ENCODE peak calls at places on chromosomes 7 and 10, in nine cellular contexts. C, K, B, E, D, N, X, W and I are unnamed samples.

GRCh38 chr10:15433850-15434537 is 62.9 kb upstream of the FAM171A1 start:
- DNase-seq in C (no peak), K (peak), B (peak), E (peak), D (peak), N (peak), X (peak), W (peak), I (no peak)

GRCh38 chr7:143499246-143499645 is 21.6 kb downstream of the TAS2R41 start:
- DNase-seq in C (no peak), K (no peak), B (no peak), E (no peak), D (peak), N (peak), X (no peak), W (no peak), I (no peak)

GRCh38 chr10:103784089-103784488 is 71.3 kb downstream of the SH3PXD2A start:
- DNase-seq in C (no peak), K (no peak), B (no peak), E (no peak), D (no peak), N (no peak), X (no peak), W (no peak), I (no peak)

GRCh38 chr10:11870461-11870780 is 47.3 kb downstream of the PROSER2 start:
- DNase-seq in C (no peak), K (no peak), B (no peak), E (no peak), D (no peak), N (no peak), X (no peak), W (no peak), I (no peak)

GRCh38 chr7:152735443-152736004 is 24.0 kb upstream of the ACTR3B start:
- DNase-seq in C (no peak), K (no peak), B (no peak), E (no peak), D (no peak), N (no peak), X (peak), W (no peak), I (no peak)

GRCh38 chr7:97555845-97556431 is 175.9 kb upstream of the TAC1 start:
- DNase-seq in C (no peak), K (no peak), B (no peak), E (peak), D (no peak), N (no peak), X (peak), W (no peak), I (no peak)

GRCh38 chr7:44508328-44508990 is 18.0 kb upstream of the NUDCD3 start:
- DNase-seq in C (no peak), K (no peak), B (no peak), E (no peak), D (no peak), N (no peak), X (no peak), W (no peak), I (no peak)

GRCh38 chr10:48626986-48627731 is 22.3 kb upstream of the ARHGAP22 start:
- DNase-seq in C (no peak), K (no peak), B (no peak), E (no peak), D (no peak), N (no peak), X (no peak), W (no peak), I (no peak)

GRCh38 chr10:88920198-88920597 is 32.4 kb downstream of the ACTA2 start:
- DNase-seq in C (no peak), K (no peak), B (no peak), E (no peak), D (no peak), N (no peak), X (no peak), W (no peak), I (no peak)

GRCh38 chr7:132456418-132456817 is 119.9 kb downstream of the PLXNA4 start:
- DNase-seq in C (no peak), K (no peak), B (no peak), E (no peak), D (no peak), N (no peak), X (no peak), W (no peak), I (no peak)

GRCh38 chr7:2523461-2523905 is 3.9 kb downstream of the LFNG start:
- DNase-seq in C (peak), K (no peak), B (no peak), E (peak), D (no peak), N (no peak), X (peak), W (peak), I (no peak)

GRCh38 chr10:100340948-100341847 is 5.8 kb upstream of the SCD start:
- DNase-seq in C (no peak), K (peak), B (no peak), E (peak), D (no peak), N (no peak), X (no peak), W (peak), I (peak)

GRCh38 chr7:48246073-48246472 is 74.8 kb downstream of the ABCA13 start:
- DNase-seq in C (no peak), K (no peak), B (peak), E (no peak), D (peak), N (no peak), X (no peak), W (no peak), I (peak)

GRCh38 chr10:70964881-70965280 is 76.5 kb upstream of the PCBD1 start:
- DNase-seq in C (no peak), K (no peak), B (no peak), E (no peak), D (no peak), N (no peak), X (no peak), W (no peak), I (no peak)

GRCh38 chr10:12419279-12419847 is 70.0 kb downstream of the CAMK1D start:
- DNase-seq in C (no peak), K (no peak), B (peak), E (no peak), D (peak), N (peak), X (no peak), W (no peak), I (peak)

GRCh38 chr7:41224063-41224763 is 478.7 kb downstream of the INHBA start:
- DNase-seq in C (no peak), K (no peak), B (no peak), E (no peak), D (peak), N (no peak), X (no peak), W (no peak), I (no peak)

GRCh38 chr7:19112290-19113000 is 5.0 kb downstream of the TWIST1 start:
- DNase-seq in C (peak), K (no peak), B (no peak), E (peak), D (peak), N (no peak), X (no peak), W (no peak), I (no peak)

GRCh38 chr7:111392976-111393762 is 169.1 kb downstream of the IMMP2L start:
- DNase-seq in C (no peak), K (no peak), B (no peak), E (peak), D (peak), N (no peak), X (no peak), W (no peak), I (no peak)

GRCh38 chr10:90041585-90041984 is 340.2 kb downstream of the KIF20B start:
- DNase-seq in C (no peak), K (no peak), B (no peak), E (no peak), D (no peak), N (no peak), X (no peak), W (no peak), I (no peak)

GRCh38 chr10:18955041-18955440 is 93.6 kb upstream of the MALRD1 start:
- DNase-seq in C (no peak), K (no peak), B (no peak), E (no peak), D (no peak), N (no peak), X (no peak), W (no peak), I (no peak)

GRCh38 chr10:52379287-52379686 is 65.2 kb downstream of the DKK1 start:
- DNase-seq in C (no peak), K (no peak), B (no peak), E (no peak), D (no peak), N (no peak), X (no peak), W (no peak), I (no peak)

GRCh38 chr10:33265621-33266020 is 68.8 kb downstream of the NRP1 start:
- DNase-seq in C (no peak), K (no peak), B (no peak), E (no peak), D (no peak), N (no peak), X (no peak), W (no peak), I (no peak)

GRCh38 chr7:148972360-148972759 is 55.9 kb downstream of the PDIA4 start:
- DNase-seq in C (no peak), K (no peak), B (no peak), E (no peak), D (no peak), N (no peak), X (no peak), W (no peak), I (no peak)

GRCh38 chr7:88092676-88092999 is 127.2 kb downstream of the SRI start:
- DNase-seq in C (no peak), K (no peak), B (no peak), E (no peak), D (no peak), N (no peak), X (peak), W (peak), I (no peak)

GRCh38 chr10:34758447-34758996 is 56.6 kb downstream of the PARD3 start:
- DNase-seq in C (no peak), K (no peak), B (no peak), E (no peak), D (peak), N (no peak), X (no peak), W (no peak), I (no peak)

GRCh38 chr10:22550732-22551131 is 163.6 kb downstream of the PIP4K2A start:
- DNase-seq in C (peak), K (no peak), B (peak), E (peak), D (peak), N (peak), X (peak), W (no peak), I (peak)

GRCh38 chr7:58086461-58086860 is 636.5 kb downstream of the ZNF716 start:
- DNase-seq in C (peak), K (no peak), B (no peak), E (no peak), D (no peak), N (no peak), X (no peak), W (no peak), I (no peak)

GRCh38 chr7:362416-363096 is 72.6 kb downstream of the FOXL3 start:
- DNase-seq in C (peak), K (no peak), B (no peak), E (no peak), D (no peak), N (no peak), X (no peak), W (no peak), I (no peak)

GRCh38 chr7:50314778-50315177 is 10.3 kb downstream of the IKZF1 start:
- DNase-seq in C (no peak), K (no peak), B (no peak), E (no peak), D (no peak), N (no peak), X (no peak), W (no peak), I (no peak)

GRCh38 chr10:78953124-78954008 is 115.4 kb upstream of the ZMIZ1 start:
- DNase-seq in C (no peak), K (no peak), B (no peak), E (no peak), D (peak), N (peak), X (no peak), W (no peak), I (no peak)